ENCODE peak calls at places on chromosomes 11 and 22, in four cellular contexts. E is HCT116, H is SK-N-SH, D is K562. O is an unnamed sample.

GRCh38 chr11:125258626-125259025 is 94.1 kb downstream of the PKNOX2 start:
- DNase-seq in E (no peak), H (no peak), D (no peak), O (no peak)

GRCh38 chr11:119306373-119306890 is 10.5 kb downstream of the MCAM start:
- DNase-seq in E (no peak), H (no peak), D (no peak), O (no peak)

GRCh38 chr22:27748355-27749168 is 53.0 kb downstream of the MN1 start:
- DNase-seq in E (no peak), H (no peak), D (no peak), O (peak; percentile 25)

GRCh38 chr11:6618117-6619020 is 853 bp downstream of the TPP1 start:
- DNase-seq in E (no peak), H (no peak), D (peak; percentile 89), O (no peak)

GRCh38 chr22:44807915-44808690 is 55.7 kb downstream of the ARHGAP8 start:
- DNase-seq in E (no peak), H (peak; percentile 77), D (peak; percentile 41), O (no peak)

GRCh38 chr11:118742304-118742703 is 48.7 kb downstream of the DDX6 start:
- DNase-seq in E (no peak), H (no peak), D (peak; percentile 29), O (no peak)

GRCh38 chr11:47033439-47033838 is 96.9 kb downstream of the CSTPP1 start:
- DNase-seq in E (no peak), H (no peak), D (no peak), O (no peak)

GRCh38 chr11:71311176-71311925 is 59.0 kb upstream of the SHANK2 start:
- DNase-seq in E (no peak), H (no peak), D (no peak), O (no peak)

GRCh38 chr11:129323896-129324522 is 51.6 kb upstream of the BARX2 start:
- DNase-seq in E (no peak), H (no peak), D (no peak), O (no peak)

GRCh38 chr11:88101881-88102594 is 73.2 kb downstream of the RAB38 start:
- DNase-seq in E (no peak), H (no peak), D (no peak), O (no peak)

GRCh38 chr11:61688368-61689163 is 8.4 kb downstream of the DAGLA start:
- DNase-seq in E (no peak), H (no peak), D (no peak), O (peak; percentile 91)

GRCh38 chr22:42743501-42743991 is 22.9 kb upstream of the A4GALT start:
- DNase-seq in E (no peak), H (no peak), D (no peak), O (no peak)

GRCh38 chr22:35315141-35315854 is 15.6 kb downstream of the TOM1 start:
- DNase-seq in E (no peak), H (no peak), D (no peak), O (no peak)

GRCh38 chr11:119486016-119486415 is 63.0 kb upstream of the THY1 start:
- DNase-seq in E (no peak), H (no peak), D (no peak), O (no peak)

GRCh38 chr22:18114495-18114894 is 3.9 kb downstream of the TUBA8 start:
- DNase-seq in E (no peak), H (no peak), D (no peak), O (no peak)

GRCh38 chr22:40679249-40679963 is at the start of gene MCHR1:
- DNase-seq in E (no peak), H (peak; percentile 56), D (no peak), O (no peak)

GRCh38 chr11:416051-416756 is 1.4 kb upstream of the SIGIRR start:
- DNase-seq in E (no peak), H (no peak), D (no peak), O (peak; percentile 26)

GRCh38 chr11:125062931-125063428 is at the start of gene SLC37A2:
- DNase-seq in E (no peak), H (peak; percentile 91), D (no peak), O (peak; percentile 70)

GRCh38 chr11:17554487-17554886 is 7.4 kb downstream of the OTOG start:
- DNase-seq in E (no peak), H (peak; percentile 43), D (no peak), O (no peak)

GRCh38 chr11:64096835-64097234 is 61.1 kb downstream of the FLRT1 start:
- DNase-seq in E (no peak), H (no peak), D (no peak), O (no peak)

GRCh38 chr22:19473578-19473977 is 5.4 kb downstream of the UFD1 start:
- DNase-seq in E (no peak), H (no peak), D (peak; percentile 38), O (peak; percentile 16)

GRCh38 chr11:118924591-118925585 is 838 bp downstream of the BCL9L start:
- DNase-seq in E (no peak), H (peak; percentile 90), D (peak; percentile 68), O (no peak)

GRCh38 chr11:64276653-64277431 is 7.6 kb downstream of the BAD start:
- DNase-seq in E (no peak), H (no peak), D (no peak), O (no peak)

GRCh38 chr22:25844601-25845000 is 102.6 kb downstream of the MYO18B start:
- DNase-seq in E (no peak), H (no peak), D (no peak), O (no peak)

GRCh38 chr11:45618897-45619296 is 46.5 kb downstream of the CHST1 start:
- DNase-seq in E (no peak), H (no peak), D (no peak), O (no peak)

GRCh38 chr22:28329582-28330073 is 350.0 kb downstream of the TTC28 start:
- DNase-seq in E (no peak), H (no peak), D (no peak), O (no peak)

GRCh38 chr11:131537729-131538128 is 167.3 kb downstream of the NTM start:
- DNase-seq in E (no peak), H (no peak), D (no peak), O (no peak)

GRCh38 chr11:10379871-10380568 is 75.0 kb upstream of the AMPD3 start:
- DNase-seq in E (no peak), H (no peak), D (no peak), O (no peak)

GRCh38 chr11:117528061-117528780 is 200.6 kb downstream of the CEP164 start:
- DNase-seq in E (no peak), H (peak; percentile 52), D (no peak), O (peak; percentile 55)

GRCh38 chr11:67261942-67262681 is 4.2 kb upstream of the GRK2 start:
- DNase-seq in E (no peak), H (no peak), D (no peak), O (no peak)
- TF ChIP-seq JUND in E (no peak), H (no peak), D (no peak), O (no peak)

GRCh38 chr11:2778630-2779498 is 79.1 kb upstream of the KCNQ1OT1 start:
- DNase-seq in E (no peak), H (peak; percentile 93), D (peak; percentile 97), O (no peak)
- TF ChIP-seq JUND in E (no peak), H (no peak), D (peak; percentile 72), O (no peak)

DNA sequence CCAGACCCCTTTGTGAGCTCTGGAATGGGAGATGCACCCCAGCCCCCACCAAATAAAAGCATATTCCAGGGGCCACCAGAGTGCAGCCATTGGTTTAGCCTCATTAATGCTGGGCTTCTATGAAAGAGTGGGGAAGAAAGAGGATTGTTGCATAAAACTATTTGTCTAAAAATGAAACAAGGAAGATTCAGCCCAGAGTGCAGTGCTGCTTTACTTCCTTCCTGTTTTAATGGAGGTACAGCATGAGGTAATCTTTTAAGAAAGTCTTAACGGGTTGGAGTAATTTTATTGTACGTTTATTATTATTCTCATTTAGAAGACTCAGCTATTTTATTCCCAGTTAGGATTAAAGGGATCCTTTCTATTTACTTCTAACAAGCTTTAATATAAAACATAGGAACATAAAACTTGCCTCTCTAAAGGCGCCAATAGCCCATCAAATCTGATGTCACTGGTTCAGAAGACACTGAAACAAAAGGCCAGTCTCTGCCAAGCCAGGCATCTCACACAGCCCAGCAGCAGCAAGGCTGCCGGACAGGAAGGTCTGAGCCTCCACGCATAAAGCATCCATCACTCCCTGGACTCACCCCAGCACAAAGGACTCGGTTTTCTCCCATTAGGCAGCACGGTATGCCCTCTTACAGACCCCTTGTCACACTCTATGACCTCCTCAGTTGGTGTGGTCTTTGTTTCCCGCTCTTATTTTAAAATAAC is 204.0 kb upstream of the BLID start:
- DNase-seq in E (no peak), H (no peak), D (no peak), O (no peak)
- TF ChIP-seq JUND in E (no peak), H (no peak), D (no peak), O (no peak)

DNA sequence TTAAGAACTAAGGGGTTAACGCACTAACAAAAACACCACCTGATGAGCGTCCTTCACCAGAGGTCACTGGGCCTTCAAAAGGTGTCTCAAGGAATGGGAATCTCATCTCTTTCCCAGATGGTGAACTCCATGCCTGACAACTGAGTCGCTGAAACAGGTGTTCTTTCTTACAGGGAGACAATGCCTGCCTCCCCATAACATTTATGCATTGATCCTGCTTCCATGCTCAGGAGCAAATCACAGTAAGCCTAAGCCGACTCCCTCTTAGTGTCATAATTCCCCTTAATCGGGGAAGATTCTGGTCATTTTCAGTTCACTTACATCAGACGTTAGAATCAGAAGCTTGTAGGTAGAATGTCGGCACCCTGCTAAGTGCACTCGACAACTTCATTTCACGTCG is 163.2 kb downstream of the LARGE1 start:
- DNase-seq in E (no peak), H (no peak), D (no peak), O (no peak)
- TF ChIP-seq JUND in E (no peak), H (no peak), D (no peak), O (no peak)

DNA sequence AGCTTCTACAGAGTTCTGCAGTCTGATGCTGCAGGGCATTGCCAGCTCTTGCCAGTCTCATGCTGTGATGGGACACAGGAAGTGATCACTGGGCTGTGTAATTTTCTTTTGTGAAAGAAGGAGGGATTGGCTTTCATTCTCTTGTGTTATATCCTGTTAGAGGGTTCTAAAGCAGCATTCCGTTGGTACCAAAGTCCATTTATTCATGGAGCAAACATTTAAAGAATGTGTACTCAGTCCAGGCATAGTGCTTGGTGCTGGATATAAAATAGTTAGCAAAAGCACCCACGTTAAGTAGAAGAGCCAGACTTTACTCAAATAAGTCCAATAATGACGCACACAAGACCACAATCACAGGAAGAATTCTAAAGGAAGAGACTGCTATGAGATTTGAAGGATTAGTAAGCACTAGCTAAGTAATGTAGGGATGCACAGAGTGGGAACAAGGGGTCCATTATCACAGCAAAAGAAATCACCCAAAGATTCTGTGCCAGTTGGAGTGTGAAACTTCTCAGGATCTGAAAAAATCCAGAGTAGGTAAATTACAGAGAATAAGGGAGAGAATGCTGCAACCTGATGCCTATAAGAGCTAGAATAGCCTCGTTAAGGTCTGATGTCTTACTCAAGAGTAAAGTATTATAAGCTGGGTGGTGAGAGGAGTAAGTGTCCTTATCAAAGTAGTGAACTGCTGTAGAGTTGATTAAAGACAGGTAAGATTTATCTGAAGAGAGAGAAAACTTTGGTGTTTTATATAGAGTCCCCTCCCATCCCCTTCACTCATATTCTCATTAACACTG is 728.3 kb downstream of the METTL15 start:
- DNase-seq in E (no peak), H (no peak), D (no peak), O (no peak)
- TF ChIP-seq JUND in E (no peak), H (peak; percentile 91), D (no peak), O (no peak)

GRCh38 chr11:31236052-31236652 is 133.4 kb downstream of the DCDC1 start:
- DNase-seq in E (peak; percentile 8), H (no peak), D (no peak), O (peak; percentile 46)

GRCh38 chr11:31237819-31238771 is 131.4 kb downstream of the DCDC1 start:
- DNase-seq in E (no peak), H (no peak), D (no peak), O (no peak)

GRCh38 chr11:31240340-31240904 is 129.1 kb downstream of the DCDC1 start:
- DNase-seq in E (peak; percentile 59), H (peak; percentile 14), D (peak; percentile 68), O (peak; percentile 72)
- TF ChIP-seq JUND in E (no peak), H (no peak), D (no peak), O (no peak)

O was measured in T47D.